ENCODE peak calls at places on chromosome 1, in five cellular contexts. B is colonic mucosa, X is spleen, K is neural progenitor cell, Y is lower lobe of right lung. S is an unnamed sample. For H3K4me1, the result is how much of the 10 kb centered on the place peaks cover.

GRCh38 chr1:198575715-198576641 is 35.5 kb upstream of the ATP6V1G3 start:
- DNase-seq in Y (no peak), K (no peak), B (no peak), X (no peak), S (no peak)

GRCh38 chr1:40078512-40079333 is 18.3 kb downstream of the PPT1 start:
- DNase-seq in K (peak), X (no peak), B (peak), Y (no peak), S (peak)

GRCh38 chr1:7648761-7649384 is 122.2 kb upstream of the VAMP3 start:
- DNase-seq in K (no peak), Y (peak), B (no peak), X (no peak), S (no peak)

GRCh38 chr1:203557958-203558760 is 64.2 kb downstream of the OPTC start:
- DNase-seq in Y (no peak), K (no peak), B (no peak), X (no peak), S (no peak)

GRCh38 chr1:64082459-64082858 is 121.0 kb upstream of the UBE2U start:
- DNase-seq in K (no peak), X (no peak), B (no peak), Y (no peak), S (no peak)

GRCh38 chr1:81499487-81499886 is 301.2 kb upstream of the ADGRL2 start:
- DNase-seq in K (no peak), Y (no peak), B (no peak), X (no peak), S (no peak)

GRCh38 chr1:182658055-182658454 is 26.3 kb downstream of the RGS8 start:
- DNase-seq in Y (no peak), K (no peak), B (no peak), X (no peak), S (no peak)

GRCh38 chr1:225651376-225651871 is 1.5 kb downstream of the ENAH start:
- DNase-seq in Y (no peak), B (no peak), K (no peak), X (no peak), S (no peak)

GRCh38 chr1:25137521-25138395 is 94.5 kb downstream of the SYF2 start:
- DNase-seq in X (no peak), K (no peak), B (no peak), Y (no peak), S (no peak)

GRCh38 chr1:216416488-216416887 is 6.8 kb downstream of the USH2A start:
- DNase-seq in Y (no peak), K (no peak), B (no peak), X (no peak), S (no peak)

GRCh38 chr1:58768971-58769808 is 14.7 kb downstream of the JUN start:
- DNase-seq in X (peak), K (peak), B (peak), Y (peak), S (peak)

GRCh38 chr1:55275976-55276375 is 60.8 kb upstream of the USP24 start:
- DNase-seq in K (no peak), X (no peak), Y (no peak), B (no peak), S (no peak)
- H3K4me1 ChIP-seq in K (under half), X (under half), Y (under half), B (under half), S (under half)

GRCh38 chr1:207821464-207822045 is 69.7 kb downstream of the CD46 start:
- DNase-seq in X (no peak), K (no peak), Y (no peak), B (no peak), S (no peak)
- H3K4me1 ChIP-seq in X (half or more), K (under half), Y (half or more), B (under half), S (under half)

GRCh38 chr1:230085178-230085515 is 18.1 kb downstream of the GALNT2 start:
- DNase-seq in Y (no peak), X (no peak), K (no peak), B (no peak), S (no peak)
- H3K4me1 ChIP-seq in Y (under half), X (half or more), K (under half), B (under half), S (under half)

DNA sequence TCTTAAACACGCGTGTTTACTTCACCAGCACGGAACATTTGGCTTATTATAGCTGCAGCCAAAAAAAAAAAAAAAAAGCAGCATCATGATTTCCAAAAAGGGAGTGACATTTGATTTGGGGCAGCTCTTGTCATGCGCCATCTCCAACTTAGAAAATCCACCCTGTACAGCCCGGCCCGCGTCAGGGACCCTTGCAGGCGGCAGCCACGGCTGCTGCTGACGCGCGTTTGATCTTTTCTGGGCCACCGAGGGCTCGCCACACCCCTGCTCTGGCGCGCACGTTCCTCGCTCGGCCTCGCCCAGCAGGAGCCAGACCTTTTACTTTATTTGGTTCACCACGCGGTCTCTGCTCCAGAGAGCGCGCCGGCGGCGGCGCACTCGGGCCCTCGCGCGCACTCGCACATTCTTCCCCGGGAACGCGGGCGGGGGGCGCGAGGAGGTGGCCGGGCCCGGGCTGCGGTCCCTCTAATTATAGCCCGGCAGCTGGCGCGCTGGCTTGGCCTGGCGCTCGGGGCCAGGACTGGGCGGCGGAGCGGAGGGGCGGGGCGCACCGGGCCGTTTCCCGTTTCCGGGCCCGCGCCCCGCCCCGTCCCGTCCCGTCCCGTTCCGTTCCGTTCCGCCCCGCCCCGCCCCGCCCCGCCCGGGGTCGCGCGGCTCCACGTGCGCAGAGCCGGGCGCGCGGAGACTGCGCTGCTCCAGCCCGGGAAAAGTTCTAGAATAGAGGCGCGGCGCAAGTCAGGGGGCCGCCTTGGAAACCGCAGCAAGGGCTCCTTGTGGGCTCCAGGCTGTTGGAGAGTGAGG is 10.2 kb downstream of the IRF2BP2 start:
- DNase-seq in K (peak), B (peak), X (peak), Y (peak), S (peak)
- H3K4me1 ChIP-seq in K (under half), B (under half), X (half or more), Y (half or more), S (under half)

GRCh38 chr1:21294266-21295058 is 4.2 kb upstream of the ECE1 start:
- DNase-seq in K (no peak), Y (peak), B (peak), X (peak), S (no peak)
- H3K4me1 ChIP-seq in K (under half), Y (half or more), B (under half), X (half or more), S (under half)

S was measured in BE2C.